ENCODE peak calls at places on chromosomes 6 and 20, in seven cellular contexts. One of them, this sample, is unnamed.

GRCh38 chr6:32886674-32887383 is 32.8 kb downstream of the PSMB9 start:
- DNase-seq in A549: no peak
- DNase-seq in anterior cingulate cortex: no peak
- DNase-seq in NCI-H1105: no peak
- DNase-seq in glutamatergic neuron: no peak
- DNase-seq in astrocyte of the cerebellum: no peak
- DNase-seq in GM13977: no peak
- DNase-seq in this sample: no peak

GRCh38 chr6:132179955-132180354 is 221.3 kb downstream of the MOXD1 start:
- DNase-seq in A549: no peak
- DNase-seq in anterior cingulate cortex: no peak
- DNase-seq in NCI-H1105: no peak
- DNase-seq in glutamatergic neuron: no peak
- DNase-seq in astrocyte of the cerebellum: no peak
- DNase-seq in GM13977: no peak
- DNase-seq in this sample: no peak

GRCh38 chr20:4272225-4272624 is 256.9 kb upstream of the RNF24 start:
- DNase-seq in A549: no peak
- DNase-seq in anterior cingulate cortex: no peak
- DNase-seq in NCI-H1105: no peak
- DNase-seq in glutamatergic neuron: no peak
- DNase-seq in astrocyte of the cerebellum: no peak
- DNase-seq in GM13977: no peak
- DNase-seq in this sample: no peak

GRCh38 chr6:52098649-52099184 is 11.3 kb upstream of the PKHD1 start:
- DNase-seq in A549: no peak
- DNase-seq in anterior cingulate cortex: no peak
- DNase-seq in NCI-H1105: no peak
- DNase-seq in glutamatergic neuron: no peak
- DNase-seq in astrocyte of the cerebellum: no peak
- DNase-seq in GM13977: no peak
- DNase-seq in this sample: no peak

GRCh38 chr6:79062708-79063107 is 15.3 kb downstream of the PHIP start:
- DNase-seq in A549: no peak
- DNase-seq in anterior cingulate cortex: no peak
- DNase-seq in NCI-H1105: no peak
- DNase-seq in glutamatergic neuron: no peak
- DNase-seq in astrocyte of the cerebellum: no peak
- DNase-seq in GM13977: no peak
- DNase-seq in this sample: no peak

GRCh38 chr6:66496659-66497058 is 789.6 kb upstream of the EYS start:
- DNase-seq in A549: no peak
- DNase-seq in anterior cingulate cortex: no peak
- DNase-seq in NCI-H1105: no peak
- DNase-seq in glutamatergic neuron: no peak
- DNase-seq in astrocyte of the cerebellum: no peak
- DNase-seq in GM13977: peak; percentile 4
- DNase-seq in this sample: no peak

GRCh38 chr20:25310921-25311728 is 63.2 kb downstream of the PYGB start:
- DNase-seq in A549: no peak
- DNase-seq in anterior cingulate cortex: no peak
- DNase-seq in NCI-H1105: no peak
- DNase-seq in glutamatergic neuron: no peak
- DNase-seq in astrocyte of the cerebellum: peak; percentile 34
- DNase-seq in GM13977: peak; percentile 22
- DNase-seq in this sample: no peak

GRCh38 chr6:90126178-90126577 is 170.5 kb downstream of the BACH2 start:
- DNase-seq in A549: no peak
- DNase-seq in anterior cingulate cortex: no peak
- DNase-seq in NCI-H1105: no peak
- DNase-seq in glutamatergic neuron: no peak
- DNase-seq in astrocyte of the cerebellum: no peak
- DNase-seq in GM13977: no peak
- DNase-seq in this sample: no peak

GRCh38 chr6:166752097-166752496 is 125.0 kb upstream of the RPS6KA2 start:
- DNase-seq in A549: no peak
- DNase-seq in anterior cingulate cortex: no peak
- DNase-seq in NCI-H1105: no peak
- DNase-seq in glutamatergic neuron: no peak
- DNase-seq in astrocyte of the cerebellum: no peak
- DNase-seq in GM13977: peak; percentile 87
- DNase-seq in this sample: no peak

GRCh38 chr6:135268740-135269139 is 87.6 kb downstream of the MYB start:
- DNase-seq in A549: no peak
- DNase-seq in anterior cingulate cortex: no peak
- DNase-seq in NCI-H1105: no peak
- DNase-seq in glutamatergic neuron: no peak
- DNase-seq in astrocyte of the cerebellum: no peak
- DNase-seq in GM13977: no peak
- DNase-seq in this sample: no peak

GRCh38 chr6:141026504-141026903 is 1106.2 kb upstream of the GJE1 start:
- DNase-seq in A549: no peak
- DNase-seq in anterior cingulate cortex: no peak
- DNase-seq in NCI-H1105: no peak
- DNase-seq in glutamatergic neuron: no peak
- DNase-seq in astrocyte of the cerebellum: no peak
- DNase-seq in GM13977: no peak
- DNase-seq in this sample: no peak

GRCh38 chr6:21371676-21372161 is 221.8 kb upstream of the SOX4 start:
- DNase-seq in A549: no peak
- DNase-seq in anterior cingulate cortex: no peak
- DNase-seq in NCI-H1105: no peak
- DNase-seq in glutamatergic neuron: no peak
- DNase-seq in astrocyte of the cerebellum: no peak
- DNase-seq in GM13977: no peak
- DNase-seq in this sample: no peak

GRCh38 chr6:13372688-13373487 is 44.6 kb upstream of the TBC1D7 start:
- DNase-seq in A549: no peak
- DNase-seq in anterior cingulate cortex: no peak
- DNase-seq in NCI-H1105: no peak
- DNase-seq in glutamatergic neuron: no peak
- DNase-seq in astrocyte of the cerebellum: no peak
- DNase-seq in GM13977: no peak
- DNase-seq in this sample: no peak

GRCh38 chr20:41466836-41467619 is 100.4 kb upstream of the EMILIN3 start:
- DNase-seq in A549: no peak
- DNase-seq in anterior cingulate cortex: no peak
- DNase-seq in NCI-H1105: no peak
- DNase-seq in glutamatergic neuron: no peak
- DNase-seq in astrocyte of the cerebellum: no peak
- DNase-seq in GM13977: no peak
- DNase-seq in this sample: no peak

GRCh38 chr6:113361014-113361645 is 496.0 kb upstream of the MARCKS start:
- DNase-seq in A549: no peak
- DNase-seq in anterior cingulate cortex: no peak
- DNase-seq in NCI-H1105: no peak
- DNase-seq in glutamatergic neuron: no peak
- DNase-seq in astrocyte of the cerebellum: peak; percentile 80
- DNase-seq in GM13977: no peak
- DNase-seq in this sample: no peak

GRCh38 chr20:5191829-5192569 is 65.2 kb downstream of the CDS2 start:
- DNase-seq in A549: peak; percentile 89
- DNase-seq in anterior cingulate cortex: peak; percentile 33
- DNase-seq in NCI-H1105: peak; percentile 28
- DNase-seq in glutamatergic neuron: peak; percentile 28
- DNase-seq in astrocyte of the cerebellum: peak; percentile 70
- DNase-seq in GM13977: peak; percentile 82
- DNase-seq in this sample: peak; percentile 37

GRCh38 chr20:112396-112795 is 24.9 kb downstream of the DEFB125 start:
- DNase-seq in A549: no peak
- DNase-seq in anterior cingulate cortex: no peak
- DNase-seq in NCI-H1105: no peak
- DNase-seq in glutamatergic neuron: no peak
- DNase-seq in astrocyte of the cerebellum: no peak
- DNase-seq in GM13977: no peak
- DNase-seq in this sample: no peak

GRCh38 chr6:36442083-36442670 is 477 bp downstream of the PXT1 start:
- DNase-seq in A549: no peak
- DNase-seq in anterior cingulate cortex: no peak
- DNase-seq in NCI-H1105: no peak
- DNase-seq in glutamatergic neuron: no peak
- DNase-seq in astrocyte of the cerebellum: no peak
- DNase-seq in GM13977: no peak
- DNase-seq in this sample: no peak

GRCh38 chr6:32968770-32969684 is 633 bp downstream of the BRD2 start:
- DNase-seq in A549: peak; percentile 55
- DNase-seq in anterior cingulate cortex: peak; percentile 99
- DNase-seq in NCI-H1105: peak; percentile 72
- DNase-seq in glutamatergic neuron: peak; percentile 69
- DNase-seq in astrocyte of the cerebellum: peak; percentile 60
- DNase-seq in GM13977: peak; percentile 84
- DNase-seq in this sample: peak; percentile 69

GRCh38 chr20:49446808-49447207 is 35.7 kb downstream of the KCNB1 start:
- DNase-seq in A549: no peak
- DNase-seq in anterior cingulate cortex: peak; percentile 19
- DNase-seq in NCI-H1105: no peak
- DNase-seq in glutamatergic neuron: peak; percentile 57
- DNase-seq in astrocyte of the cerebellum: no peak
- DNase-seq in GM13977: no peak
- DNase-seq in this sample: peak; percentile 45

GRCh38 chr6:44932651-44933091 is 395.5 kb upstream of the RUNX2 start:
- DNase-seq in A549: no peak
- DNase-seq in anterior cingulate cortex: no peak
- DNase-seq in NCI-H1105: no peak
- DNase-seq in glutamatergic neuron: no peak
- DNase-seq in astrocyte of the cerebellum: no peak
- DNase-seq in GM13977: no peak
- DNase-seq in this sample: no peak

GRCh38 chr6:47419621-47420020 is 58.0 kb upstream of the CD2AP start:
- DNase-seq in A549: no peak
- DNase-seq in anterior cingulate cortex: no peak
- DNase-seq in NCI-H1105: no peak
- DNase-seq in glutamatergic neuron: no peak
- DNase-seq in astrocyte of the cerebellum: peak; percentile 31
- DNase-seq in GM13977: no peak
- DNase-seq in this sample: no peak

GRCh38 chr6:14272111-14273085 is 154.8 kb downstream of the CD83 start:
- DNase-seq in A549: no peak
- DNase-seq in anterior cingulate cortex: no peak
- DNase-seq in NCI-H1105: no peak
- DNase-seq in glutamatergic neuron: no peak
- DNase-seq in astrocyte of the cerebellum: no peak
- DNase-seq in GM13977: no peak
- DNase-seq in this sample: no peak

GRCh38 chr6:27388293-27389197 is at the start of gene ZNF391:
- DNase-seq in A549: peak; percentile 69
- DNase-seq in anterior cingulate cortex: peak; percentile 68
- DNase-seq in NCI-H1105: peak; percentile 90
- DNase-seq in glutamatergic neuron: peak; percentile 83
- DNase-seq in astrocyte of the cerebellum: peak; percentile 58
- DNase-seq in GM13977: peak; percentile 84
- DNase-seq in this sample: peak; percentile 78

GRCh38 chr6:100440935-100441334 is 23.8 kb downstream of the SIM1 start:
- DNase-seq in A549: no peak
- DNase-seq in anterior cingulate cortex: no peak
- DNase-seq in NCI-H1105: no peak
- DNase-seq in glutamatergic neuron: no peak
- DNase-seq in astrocyte of the cerebellum: no peak
- DNase-seq in GM13977: no peak
- DNase-seq in this sample: no peak

GRCh38 chr6:12233693-12234551 is 56.2 kb upstream of the EDN1 start:
- DNase-seq in A549: peak; percentile 27
- DNase-seq in anterior cingulate cortex: peak; percentile 20
- DNase-seq in NCI-H1105: peak; percentile 26
- DNase-seq in glutamatergic neuron: no peak
- DNase-seq in astrocyte of the cerebellum: peak; percentile 80
- DNase-seq in GM13977: peak; percentile 27
- DNase-seq in this sample: no peak

GRCh38 chr20:33674294-33675126 is at the start of gene NECAB3:
- DNase-seq in A549: peak; percentile 75
- DNase-seq in anterior cingulate cortex: peak; percentile 65
- DNase-seq in NCI-H1105: peak; percentile 82
- DNase-seq in glutamatergic neuron: peak; percentile 87
- DNase-seq in astrocyte of the cerebellum: no peak
- DNase-seq in GM13977: peak; percentile 93
- DNase-seq in this sample: peak; percentile 88

GRCh38 chr6:32095338-32096086 is 13.6 kb downstream of the TNXB start:
- DNase-seq in A549: no peak
- DNase-seq in anterior cingulate cortex: no peak
- DNase-seq in NCI-H1105: no peak
- DNase-seq in glutamatergic neuron: no peak
- DNase-seq in astrocyte of the cerebellum: no peak
- DNase-seq in GM13977: no peak
- DNase-seq in this sample: no peak

GRCh38 chr20:9270831-9271230 is 201.9 kb downstream of the PLCB4 start:
- DNase-seq in A549: no peak
- DNase-seq in anterior cingulate cortex: no peak
- DNase-seq in NCI-H1105: no peak
- DNase-seq in glutamatergic neuron: no peak
- DNase-seq in astrocyte of the cerebellum: no peak
- DNase-seq in GM13977: no peak
- DNase-seq in this sample: no peak

GRCh38 chr20:7379206-7379605 is 561.1 kb downstream of the HAO1 start:
- DNase-seq in A549: no peak
- DNase-seq in anterior cingulate cortex: no peak
- DNase-seq in NCI-H1105: no peak
- DNase-seq in glutamatergic neuron: no peak
- DNase-seq in astrocyte of the cerebellum: no peak
- DNase-seq in GM13977: no peak
- DNase-seq in this sample: no peak

GRCh38 chr6:167492096-167492449 is 167.2 kb downstream of the TTLL2 start:
- DNase-seq in A549: no peak
- DNase-seq in anterior cingulate cortex: no peak
- DNase-seq in NCI-H1105: no peak
- DNase-seq in glutamatergic neuron: no peak
- DNase-seq in astrocyte of the cerebellum: no peak
- DNase-seq in GM13977: no peak
- DNase-seq in this sample: no peak

GRCh38 chr6:150079604-150080003 is 10.7 kb upstream of the ULBP3 start:
- DNase-seq in A549: no peak
- DNase-seq in anterior cingulate cortex: no peak
- DNase-seq in NCI-H1105: no peak
- DNase-seq in glutamatergic neuron: no peak
- DNase-seq in astrocyte of the cerebellum: peak; percentile 50
- DNase-seq in GM13977: no peak
- DNase-seq in this sample: no peak

GRCh38 chr6:30915591-30915946 is 1.5 kb downstream of the VARS2 start:
- DNase-seq in A549: peak; percentile 79
- DNase-seq in anterior cingulate cortex: peak; percentile 21
- DNase-seq in NCI-H1105: peak; percentile 27
- DNase-seq in glutamatergic neuron: no peak
- DNase-seq in astrocyte of the cerebellum: peak; percentile 63
- DNase-seq in GM13977: peak; percentile 88
- DNase-seq in this sample: peak; percentile 25